ENCODE peak calls at places on chromosomes 11 and 22, in six cellular contexts. Z is RWPE1; C is NCI-H2107; A is substantia nigra; O is Right ventricle myocardium superior; I is activated CD4-positive, alpha-beta T cell treated with anti-CD3 and anti-CD28 coated beads, Interleukin-2, amount 50 U/mL, for 1 hour. V is an unnamed sample.

GRCh38 chr22:32617883-32618282 is 143.3 kb downstream of the FBXO7 start:
- DNase-seq in Z (no peak), C (no peak), A (no peak), O (no peak), I (no peak), V (no peak)

GRCh38 chr11:119590651-119591308 is 138.2 kb downstream of the NECTIN1 start:
- DNase-seq in Z (peak), C (no peak), A (no peak), O (no peak), I (no peak), V (no peak)

GRCh38 chr11:132409591-132410375 is 1039.4 kb downstream of the NTM start:
- DNase-seq in Z (no peak), C (no peak), A (no peak), O (no peak), I (no peak), V (no peak)

GRCh38 chr11:67033661-67034166 is 10.8 kb downstream of the SYT12 start:
- DNase-seq in Z (peak), C (no peak), A (peak), O (no peak), I (no peak), V (no peak)

GRCh38 chr11:79845002-79845709 is 404.3 kb upstream of the TENM4 start:
- DNase-seq in Z (no peak), C (no peak), A (no peak), O (no peak), I (no peak), V (no peak)

GRCh38 chr22:45163074-45163416 is 680 bp upstream of the NUP50 start:
- DNase-seq in Z (no peak), C (no peak), A (no peak), O (no peak), I (no peak), V (no peak)

GRCh38 chr22:48754611-48755331 is 1072.9 kb downstream of the BRD1 start:
- DNase-seq in Z (no peak), C (no peak), A (no peak), O (no peak), I (no peak), V (no peak)

GRCh38 chr22:29817724-29818123 is 20.4 kb downstream of the ASCC2 start:
- DNase-seq in Z (no peak), C (no peak), A (peak), O (no peak), I (no peak), V (no peak)

GRCh38 chr11:416757-417621 is 2.2 kb upstream of the SIGIRR start:
- DNase-seq in Z (peak), C (no peak), A (no peak), O (peak), I (peak), V (no peak)

GRCh38 chr22:37428649-37429586 is 1.6 kb upstream of the ELFN2 start:
- DNase-seq in Z (no peak), C (peak), A (no peak), O (peak), I (peak), V (no peak)

V was measured in GM12878.